ENCODE peak calls at places on chromosomes 6 and 20, in six cellular contexts. J is iris pigment epithelial cell, D is NCI-H1930, T is psoas muscle, M is Panc1, Y is neural crest cell. L is an unnamed sample.

GRCh38 chr6:64266351-64266821 is 630.8 kb downstream of the PHF3 start:
- DNase-seq in J (no peak), D (no peak), T (no peak), M (no peak), Y (no peak), L (no peak)

GRCh38 chr6:41938590-41938989 is 3.0 kb downstream of the CCND3 start:
- DNase-seq in J (no peak), D (no peak), T (no peak), M (no peak), Y (no peak), L (no peak)

GRCh38 chr6:37587776-37588744 is 88.4 kb upstream of the CCDC167 start:
- DNase-seq in J (no peak), D (no peak), T (no peak), M (no peak), Y (no peak), L (no peak)

GRCh38 chr6:19979059-19979458 is 141.9 kb downstream of the ID4 start:
- DNase-seq in J (no peak), D (no peak), T (no peak), M (no peak), Y (no peak), L (no peak)

GRCh38 chr20:38221041-38221589 is 39.4 kb downstream of the KIAA1755 start:
- DNase-seq in J (peak; percentile 35), D (peak; percentile 38), T (peak; percentile 69), M (no peak), Y (peak; percentile 96), L (peak; percentile 60)

GRCh38 chr20:58659841-58660240 is 8.8 kb downstream of the STX16 start:
- DNase-seq in J (no peak), D (peak; percentile 33), T (no peak), M (no peak), Y (no peak), L (no peak)

GRCh38 chr6:25088513-25088912 is 152.8 kb upstream of the RIPOR2 start:
- DNase-seq in J (peak; percentile 63), D (no peak), T (no peak), M (no peak), Y (no peak), L (no peak)

GRCh38 chr6:138640028-138640427 is 133.5 kb upstream of the CCDC28A start:
- DNase-seq in J (no peak), D (no peak), T (no peak), M (no peak), Y (no peak), L (no peak)

GRCh38 chr6:17473554-17473953 is 80.2 kb downstream of the CAP2 start:
- DNase-seq in J (no peak), D (peak; percentile 7), T (no peak), M (no peak), Y (no peak), L (no peak)

GRCh38 chr6:142444388-142444787 is 142.6 kb downstream of the ADGRG6 start:
- DNase-seq in J (peak; percentile 18), D (no peak), T (no peak), M (no peak), Y (no peak), L (no peak)

GRCh38 chr20:36407196-36407733 is 101.1 kb downstream of the DLGAP4 start:
- DNase-seq in J (peak; percentile 24), D (no peak), T (no peak), M (no peak), Y (no peak), L (no peak)

GRCh38 chr6:31270788-31271640 is 878 bp downstream of the HLA-C start:
- DNase-seq in J (peak; percentile 54), D (no peak), T (peak; percentile 81), M (no peak), Y (peak; percentile 11), L (peak; percentile 33)

GRCh38 chr6:114258376-114258775 is 84.4 kb downstream of the HS3ST5 start:
- DNase-seq in J (no peak), D (no peak), T (no peak), M (no peak), Y (no peak), L (no peak)

GRCh38 chr6:151016107-151016506 is 150.6 kb downstream of the MTHFD1L start:
- DNase-seq in J (no peak), D (no peak), T (no peak), M (no peak), Y (no peak), L (no peak)

GRCh38 chr20:25254986-25255680 is 7.2 kb downstream of the PYGB start:
- DNase-seq in J (no peak), D (no peak), T (no peak), M (no peak), Y (no peak), L (no peak)

GRCh38 chr20:54688476-54688875 is 213.1 kb downstream of the DOK5 start:
- DNase-seq in J (no peak), D (no peak), T (no peak), M (no peak), Y (no peak), L (no peak)

GRCh38 chr6:132333639-132334516 is 67.4 kb downstream of the MOXD1 start:
- DNase-seq in J (peak; percentile 95), D (no peak), T (peak; percentile 20), M (peak; percentile 61), Y (no peak), L (no peak)

GRCh38 chr6:169960003-169960344 is 208.6 kb downstream of the ERMARD start:
- DNase-seq in J (no peak), D (no peak), T (no peak), M (no peak), Y (no peak), L (no peak)

GRCh38 chr6:141097471-141097870 is 1035.3 kb upstream of the GJE1 start:
- DNase-seq in J (peak; percentile 36), D (no peak), T (no peak), M (no peak), Y (no peak), L (no peak)

GRCh38 chr20:52402514-52402913 is 210.9 kb upstream of the ZFP64 start:
- DNase-seq in J (no peak), D (no peak), T (no peak), M (no peak), Y (no peak), L (no peak)

GRCh38 chr6:10421508-10422281 is 6.8 kb upstream of the TFAP2A start:
- DNase-seq in J (no peak), D (no peak), T (no peak), M (no peak), Y (no peak), L (no peak)

GRCh38 chr20:38057351-38057972 is 23.9 kb downstream of the RPRD1B start:
- DNase-seq in J (peak; percentile 56), D (peak; percentile 74), T (peak; percentile 84), M (peak; percentile 73), Y (peak; percentile 91), L (peak; percentile 82)

GRCh38 chr20:19566226-19566960 is 191.7 kb upstream of the RIN2 start:
- DNase-seq in J (peak; percentile 1), D (no peak), T (no peak), M (no peak), Y (no peak), L (no peak)

L was measured in CD8-positive, alpha-beta T cell.